ENCODE peak calls at places on chromosome 19, in ten cellular contexts. X is AG04450; Q is RPMI8226; S is GM04504; O is HEK293T; I is LHCN-M2; M is stimulated activated CD4-positive, alpha-beta T cell treated with anti-CD3 and anti-CD28 coated beads, Interleukin-1b, Interleukin-23, amount 100 ng/mL, for 1 hour; J is CD8-positive, alpha-beta T cell; L is stimulated activated CD8-positive, alpha-beta memory T cell treated with anti-CD3 and anti-CD28 coated beads, Interleukin-2, amount 100 ng/mL, for 1 hour; K is colonic mucosa. N is an unnamed sample.

GRCh38 chr19:14544977-14545715 is 15.8 kb downstream of the TECR start:
- DNase-seq in X (no peak), Q (no peak), S (no peak), O (no peak), I (peak), M (no peak), J (no peak), L (no peak), K (no peak), N (no peak)

GRCh38 chr19:7534531-7534980 is 961 bp upstream of the PNPLA6 start:
- DNase-seq in X (peak), Q (peak), S (peak), O (peak), I (peak), M (no peak), J (peak), L (peak), K (peak), N (peak)

GRCh38 chr19:952680-953500 is 27.1 kb downstream of the ARID3A start:
- DNase-seq in X (no peak), Q (no peak), S (no peak), O (no peak), I (no peak), M (no peak), J (no peak), L (no peak), K (peak), N (no peak)

GRCh38 chr19:7789447-7789846 is 26.4 kb downstream of the CLEC4M start:
- DNase-seq in X (no peak), Q (peak), S (no peak), O (no peak), I (no peak), M (peak), J (peak), L (no peak), K (peak), N (no peak)

GRCh38 chr19:35090160-35090794 is 25.3 kb upstream of the FXYD3 start:
- DNase-seq in X (no peak), Q (peak), S (peak), O (peak), I (peak), M (no peak), J (no peak), L (no peak), K (peak), N (no peak)

GRCh38 chr19:33622505-33622808 is 704 bp downstream of the CHST8 start:
- DNase-seq in X (no peak), Q (peak), S (no peak), O (peak), I (no peak), M (no peak), J (no peak), L (no peak), K (no peak), N (no peak)

GRCh38 chr19:19444694-19445155 is 39.2 kb downstream of the GATAD2A start:
- DNase-seq in X (no peak), Q (peak), S (no peak), O (no peak), I (no peak), M (no peak), J (no peak), L (no peak), K (no peak), N (no peak)

GRCh38 chr19:38838208-38838985 is 6.8 kb upstream of the ECH1 start:
- DNase-seq in X (no peak), Q (no peak), S (no peak), O (no peak), I (peak), M (peak), J (no peak), L (no peak), K (no peak), N (no peak)

GRCh38 chr19:2555422-2556220 is 79.7 kb downstream of the GADD45B start:
- DNase-seq in X (no peak), Q (no peak), S (no peak), O (no peak), I (no peak), M (no peak), J (no peak), L (no peak), K (no peak), N (no peak)

GRCh38 chr19:49116544-49116943 is 2.4 kb downstream of the LIN7B start:
- DNase-seq in X (no peak), Q (peak), S (no peak), O (no peak), I (no peak), M (no peak), J (no peak), L (no peak), K (peak), N (no peak)

GRCh38 chr19:30066781-30067759 is 125.0 kb downstream of the URI1 start:
- DNase-seq in X (no peak), Q (peak), S (no peak), O (no peak), I (no peak), M (no peak), J (no peak), L (no peak), K (no peak), N (no peak)

GRCh38 chr19:39949026-39949747 is 14.8 kb upstream of the FCGBP start:
- DNase-seq in X (no peak), Q (no peak), S (no peak), O (no peak), I (no peak), M (no peak), J (no peak), L (no peak), K (no peak), N (no peak)

GRCh38 chr19:37467608-37468090 is 405 bp upstream of the ZNF569 start:
- DNase-seq in X (no peak), Q (no peak), S (no peak), O (no peak), I (no peak), M (no peak), J (no peak), L (no peak), K (no peak), N (no peak)

GRCh38 chr19:16180611-16181010 is 4.6 kb upstream of the FAM32A start:
- DNase-seq in X (no peak), Q (no peak), S (no peak), O (no peak), I (peak), M (no peak), J (no peak), L (no peak), K (no peak), N (no peak)

GRCh38 chr19:46068345-46069258 is 27.8 kb upstream of the IGFL4 start:
- DNase-seq in X (peak), Q (peak), S (peak), O (no peak), I (peak), M (no peak), J (no peak), L (no peak), K (peak), N (no peak)

GRCh38 chr19:17716309-17716929 is 2.9 kb upstream of the MAP1S start:
- DNase-seq in X (no peak), Q (no peak), S (no peak), O (no peak), I (no peak), M (no peak), J (no peak), L (no peak), K (no peak), N (no peak)

GRCh38 chr19:1019980-1020867 is 699 bp downstream of the TMEM259 start:
- DNase-seq in X (no peak), Q (peak), S (no peak), O (no peak), I (no peak), M (no peak), J (no peak), L (no peak), K (peak), N (no peak)

GRCh38 chr19:54804571-54804970 is 1.2 kb downstream of the KIR2DL4 start:
- DNase-seq in X (no peak), Q (no peak), S (no peak), O (no peak), I (no peak), M (no peak), J (no peak), L (no peak), K (no peak), N (no peak)

GRCh38 chr19:17379221-17379631 is 2.1 kb upstream of the PLVAP start:
- DNase-seq in X (no peak), Q (no peak), S (no peak), O (no peak), I (no peak), M (no peak), J (no peak), L (no peak), K (no peak), N (no peak)

GRCh38 chr19:53518716-53519115 is 19.2 kb upstream of the ZNF331 start:
- DNase-seq in X (no peak), Q (no peak), S (no peak), O (no peak), I (no peak), M (no peak), J (no peak), L (no peak), K (no peak), N (no peak)

GRCh38 chr19:32824136-32824835 is 45.3 kb downstream of the SLC7A9 start:
- DNase-seq in X (no peak), Q (no peak), S (no peak), O (no peak), I (no peak), M (no peak), J (no peak), L (no peak), K (no peak), N (no peak)

GRCh38 chr19:49165865-49166301 is 8.3 kb downstream of the TRPM4 start:
- DNase-seq in X (no peak), Q (no peak), S (no peak), O (no peak), I (no peak), M (no peak), J (no peak), L (no peak), K (no peak), N (no peak)

GRCh38 chr19:50361290-50362029 is 4.0 kb downstream of the NAPSA start:
- DNase-seq in X (no peak), Q (no peak), S (no peak), O (peak), I (no peak), M (no peak), J (no peak), L (no peak), K (no peak), N (no peak)

GRCh38 chr19:45166723-45167252 is 6.0 kb upstream of the NKPD1 start:
- DNase-seq in X (no peak), Q (no peak), S (no peak), O (no peak), I (no peak), M (no peak), J (no peak), L (no peak), K (no peak), N (no peak)

GRCh38 chr19:18282788-18283141 is 1.3 kb upstream of the JUND start:
- DNase-seq in X (no peak), Q (peak), S (no peak), O (no peak), I (no peak), M (no peak), J (no peak), L (no peak), K (peak), N (no peak)

GRCh38 chr19:38686530-38686888 is 39.1 kb downstream of the ACTN4 start:
- DNase-seq in X (no peak), Q (no peak), S (no peak), O (no peak), I (no peak), M (no peak), J (peak), L (no peak), K (no peak), N (no peak)

GRCh38 chr19:13240312-13241022 is 90.3 kb downstream of the IER2 start:
- DNase-seq in X (no peak), Q (no peak), S (no peak), O (no peak), I (no peak), M (no peak), J (no peak), L (no peak), K (no peak), N (no peak)

GRCh38 chr19:46493236-46494114 is 2.2 kb downstream of the PNMA8B start:
- DNase-seq in X (no peak), Q (peak), S (no peak), O (no peak), I (no peak), M (no peak), J (no peak), L (no peak), K (no peak), N (no peak)

GRCh38 chr19:41753936-41754529 is 1.3 kb upstream of the CEACAM6 start:
- DNase-seq in X (no peak), Q (peak), S (no peak), O (peak), I (peak), M (peak), J (peak), L (peak), K (peak), N (no peak)

GRCh38 chr19:29217591-29217990 is 4.6 kb upstream of the UQCRFS1 start:
- DNase-seq in X (no peak), Q (no peak), S (no peak), O (no peak), I (no peak), M (no peak), J (no peak), L (no peak), K (no peak), N (no peak)

GRCh38 chr19:18915639-18916038 is 3.5 kb downstream of the COPE start:
- DNase-seq in X (no peak), Q (peak), S (no peak), O (no peak), I (peak), M (no peak), J (no peak), L (no peak), K (peak), N (no peak)

GRCh38 chr19:16161848-16162247 is 11.5 kb downstream of the CIB3 start:
- DNase-seq in X (peak), Q (no peak), S (no peak), O (no peak), I (peak), M (no peak), J (no peak), L (no peak), K (no peak), N (peak)